ENCODE peak calls at places on chromosome 16, in six cellular contexts. B is stimulated activated naive CD4-positive, alpha-beta T cell; U is GM03348; K is brain microvascular endothelial cell; O is retinal pigment epithelial cell; S is AG08395. X is an unnamed sample.

GRCh38 chr16:86072328-86073102 is 173.6 kb downstream of the IRF8 start:
- DNase-seq in U (peak), S (peak), K (peak), B (no peak), O (peak), X (peak)

GRCh38 chr16:73122604-73123386 is 74.9 kb upstream of the ZFHX3 start:
- DNase-seq in B (peak), O (no peak), K (peak), U (peak), S (peak), X (no peak)

GRCh38 chr16:55725055-55725777 is 69.4 kb downstream of the SLC6A2 start:
- DNase-seq in S (no peak), K (no peak), O (no peak), U (no peak), B (no peak), X (no peak)

GRCh38 chr16:47063011-47063724 is 80.6 kb downstream of the NETO2 start:
- DNase-seq in O (no peak), K (no peak), B (no peak), S (no peak), U (no peak), X (no peak)

GRCh38 chr16:11262915-11263314 is 6.2 kb downstream of the TNP2 start:
- DNase-seq in K (no peak), B (no peak), S (no peak), O (no peak), U (no peak), X (no peak)

GRCh38 chr16:50505115-50505514 is 43.1 kb upstream of the NKD1 start:
- DNase-seq in K (no peak), S (no peak), O (no peak), B (no peak), U (no peak), X (no peak)

GRCh38 chr16:47258874-47259461 is 115.2 kb upstream of the NETO2 start:
- DNase-seq in S (peak), K (peak), O (no peak), U (peak), B (no peak), X (no peak)

GRCh38 chr16:7482596-7483290 is 150.1 kb downstream of the RBFOX1 start:
- DNase-seq in B (no peak), K (no peak), U (no peak), O (no peak), S (no peak), X (no peak)

GRCh38 chr16:81482329-81483063 is 37.9 kb downstream of the CMIP start:
- DNase-seq in U (no peak), S (no peak), K (no peak), B (no peak), O (no peak), X (no peak)

GRCh38 chr16:74731853-74732477 is 31.3 kb upstream of the MLKL start:
- DNase-seq in K (no peak), O (no peak), U (no peak), B (no peak), S (no peak), X (no peak)

GRCh38 chr16:168424-168823 is 2.6 kb downstream of the HBM start:
- DNase-seq in S (no peak), U (peak), O (no peak), K (no peak), B (no peak), X (no peak)

GRCh38 chr16:17173134-17173729 is 297.5 kb downstream of the XYLT1 start:
- DNase-seq in O (no peak), U (peak), S (no peak), K (no peak), B (no peak), X (peak)

GRCh38 chr16:81251871-81252270 is 13.4 kb downstream of the BCO1 start:
- DNase-seq in S (peak), O (peak), B (no peak), K (peak), U (peak), X (peak)

GRCh38 chr16:15811778-15812750 is 44.8 kb downstream of the MYH11 start:
- DNase-seq in S (peak), U (peak), O (peak), K (peak), B (no peak), X (peak)

GRCh38 chr16:70757183-70757582 is 43.8 kb downstream of the VAC14 start:
- DNase-seq in O (no peak), B (no peak), K (no peak), U (no peak), S (no peak), X (no peak)

GRCh38 chr16:49855280-49855821 is 561 bp downstream of the ZNF423 start:
- DNase-seq in K (peak), U (peak), B (peak), S (peak), O (no peak), X (peak)

GRCh38 chr16:24580665-24581064 is 41.3 kb downstream of the RBBP6 start:
- DNase-seq in B (no peak), U (peak), K (no peak), O (no peak), S (peak), X (peak)

GRCh38 chr16:8581923-8582580 is 8.3 kb downstream of the TMEM114 start:
- DNase-seq in U (no peak), K (peak), B (no peak), O (no peak), S (no peak), X (no peak)

GRCh38 chr16:56332464-56333079 is 92.8 kb downstream of the AMFR start:
- DNase-seq in K (peak), U (peak), S (peak), B (no peak), O (no peak), X (peak)

GRCh38 chr16:2470234-2470601 is 879 bp upstream of the NTN3 start:
- DNase-seq in S (no peak), B (no peak), U (no peak), K (no peak), O (no peak), X (no peak)

GRCh38 chr16:25045696-25046381 is 30.7 kb upstream of the ARHGAP17 start:
- DNase-seq in U (peak), S (peak), O (no peak), B (no peak), K (peak), X (peak)

GRCh38 chr16:85522842-85523601 is 90.1 kb upstream of the GSE1 start:
- DNase-seq in U (peak), O (no peak), S (peak), K (no peak), B (no peak), X (peak)

GRCh38 chr16:18803569-18804462 is 2.5 kb upstream of the ARL6IP1 start:
- DNase-seq in K (no peak), S (peak), U (peak), B (no peak), O (peak), X (peak)

GRCh38 chr16:15970743-15971434 is 21.5 kb downstream of the ABCC1 start:
- DNase-seq in B (no peak), K (no peak), U (no peak), S (no peak), O (no peak), X (no peak)

GRCh38 chr16:9597967-9598730 is 506.7 kb downstream of the HAPSTR1 start:
- DNase-seq in K (no peak), U (no peak), S (no peak), O (no peak), B (no peak), X (no peak)

GRCh38 chr16:19105891-19106624 is 7.7 kb upstream of the ITPRIPL2 start:
- DNase-seq in B (no peak), S (no peak), K (no peak), O (no peak), U (no peak), X (peak)

GRCh38 chr16:54366943-54367342 is 80.4 kb upstream of the IRX3 start:
- DNase-seq in S (no peak), K (no peak), O (no peak), B (no peak), U (no peak), X (no peak)

GRCh38 chr16:17258848-17259713 is 211.7 kb downstream of the XYLT1 start:
- DNase-seq in K (no peak), O (no peak), S (no peak), U (no peak), B (no peak), X (no peak)

GRCh38 chr16:88453621-88454314 is 688 bp downstream of the ZFPM1 start:
- DNase-seq in U (peak), K (no peak), S (no peak), O (no peak), B (peak), X (no peak)

GRCh38 chr16:7246578-7246977 is 86.1 kb upstream of the RBFOX1 start:
- DNase-seq in S (no peak), O (no peak), K (no peak), B (no peak), U (no peak), X (no peak)

GRCh38 chr16:48053346-48053745 is 102.4 kb downstream of the ABCC12 start:
- DNase-seq in S (peak), U (peak), O (peak), B (no peak), K (peak), X (peak)

X was measured in astrocyte.